ENCODE peak calls at places on chromosomes 11 and 22, in four cellular contexts. One of them, this sample, is unnamed.
A peak's percentile ranks its signal among the peaks of the same experiment; 100 is the strongest.

GRCh38 chr11:1346669-1347390 is 37.4 kb upstream of the TOLLIP start:
- DNase-seq in Karpas-422: no peak
- DNase-seq in adipocyte: no peak
- DNase-seq in astrocyte: no peak
- DNase-seq in this sample: no peak

GRCh38 chr11:12812849-12813248 is 138.6 kb downstream of the TEAD1 start:
- DNase-seq in Karpas-422: no peak
- DNase-seq in adipocyte: no peak
- DNase-seq in astrocyte: peak; percentile 36
- DNase-seq in this sample: no peak

GRCh38 chr11:2137202-2138071 is 1.8 kb downstream of the IGF2 start:
- DNase-seq in Karpas-422: no peak
- DNase-seq in adipocyte: peak; percentile 97
- DNase-seq in astrocyte: peak; percentile 18
- DNase-seq in this sample: peak; percentile 20

GRCh38 chr11:27701262-27702105 is 1.2 kb upstream of the BDNF start:
- DNase-seq in Karpas-422: peak; percentile 75
- DNase-seq in adipocyte: peak; percentile 91
- DNase-seq in astrocyte: peak; percentile 74
- DNase-seq in this sample: no peak

GRCh38 chr11:2772544-2773031 is 72.8 kb upstream of the KCNQ1OT1 start:
- DNase-seq in Karpas-422: no peak
- DNase-seq in adipocyte: peak; percentile 28
- DNase-seq in astrocyte: peak; percentile 60
- DNase-seq in this sample: peak; percentile 86

GRCh38 chr11:101049123-101049522 is 80.5 kb downstream of the PGR start:
- DNase-seq in Karpas-422: no peak
- DNase-seq in adipocyte: peak; percentile 38
- DNase-seq in astrocyte: no peak
- DNase-seq in this sample: peak; percentile 70

GRCh38 chr11:22752908-22753310 is 76.7 kb downstream of the SVIP start:
- DNase-seq in Karpas-422: no peak
- DNase-seq in adipocyte: no peak
- DNase-seq in astrocyte: no peak
- DNase-seq in this sample: no peak

GRCh38 chr11:44746894-44747293 is 20.1 kb downstream of the TSPAN18 start:
- DNase-seq in Karpas-422: no peak
- DNase-seq in adipocyte: no peak
- DNase-seq in astrocyte: no peak
- DNase-seq in this sample: no peak

GRCh38 chr22:21623402-21623970 is 6.3 kb downstream of the YDJC start:
- DNase-seq in Karpas-422: no peak
- DNase-seq in adipocyte: no peak
- DNase-seq in astrocyte: no peak
- DNase-seq in this sample: no peak

GRCh38 chr11:79078999-79079398 is 361.8 kb downstream of the TENM4 start:
- DNase-seq in Karpas-422: no peak
- DNase-seq in adipocyte: no peak
- DNase-seq in astrocyte: no peak
- DNase-seq in this sample: no peak

GRCh38 chr11:67468509-67468834 is 579 bp downstream of the TMEM134 start:
- DNase-seq in Karpas-422: peak; percentile 77
- DNase-seq in adipocyte: no peak
- DNase-seq in astrocyte: no peak
- DNase-seq in this sample: no peak

GRCh38 chr11:57288771-57289579 is 35.8 kb downstream of the TNKS1BP1 start:
- DNase-seq in Karpas-422: no peak
- DNase-seq in adipocyte: peak; percentile 35
- DNase-seq in astrocyte: peak; percentile 91
- DNase-seq in this sample: peak; percentile 94

GRCh38 chr11:67082071-67082791 is 25.6 kb downstream of the RHOD start:
- DNase-seq in Karpas-422: no peak
- DNase-seq in adipocyte: peak; percentile 15
- DNase-seq in astrocyte: no peak
- DNase-seq in this sample: no peak

GRCh38 chr11:67252831-67253239 is 13.4 kb upstream of the GRK2 start:
- DNase-seq in Karpas-422: peak; percentile 74
- DNase-seq in adipocyte: peak; percentile 40
- DNase-seq in astrocyte: peak; percentile 14
- DNase-seq in this sample: peak; percentile 49

GRCh38 chr22:44181033-44181911 is 547 bp downstream of the PARVG start:
- DNase-seq in Karpas-422: peak; percentile 47
- DNase-seq in adipocyte: no peak
- DNase-seq in astrocyte: peak; percentile 31
- DNase-seq in this sample: no peak

GRCh38 chr11:69683764-69684333 is 8.7 kb upstream of the LTO1 start:
- DNase-seq in Karpas-422: peak; percentile 51
- DNase-seq in adipocyte: no peak
- DNase-seq in astrocyte: no peak
- DNase-seq in this sample: peak; percentile 30

GRCh38 chr11:100878474-100878873 is 191.4 kb downstream of the ARHGAP42 start:
- DNase-seq in Karpas-422: no peak
- DNase-seq in adipocyte: peak; percentile 36
- DNase-seq in astrocyte: peak; percentile 56
- DNase-seq in this sample: no peak

GRCh38 chr22:29690481-29690880 is 29.3 kb upstream of the CABP7 start:
- DNase-seq in Karpas-422: no peak
- DNase-seq in adipocyte: peak; percentile 56
- DNase-seq in astrocyte: peak; percentile 22
- DNase-seq in this sample: no peak

GRCh38 chr22:46121079-46121478 is 29.2 kb upstream of the PPARA start:
- DNase-seq in Karpas-422: no peak
- DNase-seq in adipocyte: no peak
- DNase-seq in astrocyte: no peak
- DNase-seq in this sample: no peak

GRCh38 chr22:43404673-43405385 is 7.0 kb upstream of the MPPED1 start:
- DNase-seq in Karpas-422: no peak
- DNase-seq in adipocyte: no peak
- DNase-seq in astrocyte: no peak
- DNase-seq in this sample: peak; percentile 88

GRCh38 chr22:18968011-18968749 is 32.1 kb upstream of the PRODH start:
- DNase-seq in Karpas-422: peak; percentile 45
- DNase-seq in adipocyte: peak; percentile 52
- DNase-seq in astrocyte: no peak
- DNase-seq in this sample: no peak

GRCh38 chr11:47378011-47378835 is at the start of gene SPI1:
- DNase-seq in Karpas-422: peak; percentile 96
- DNase-seq in adipocyte: no peak
- DNase-seq in astrocyte: no peak
- DNase-seq in this sample: no peak

GRCh38 chr11:10204021-10204420 is 90.0 kb downstream of the SBF2 start:
- DNase-seq in Karpas-422: peak; percentile 14
- DNase-seq in adipocyte: no peak
- DNase-seq in astrocyte: no peak
- DNase-seq in this sample: no peak

GRCh38 chr11:36235750-36236149 is 53.5 kb downstream of the COMMD9 start:
- DNase-seq in Karpas-422: no peak
- DNase-seq in adipocyte: peak; percentile 8
- DNase-seq in astrocyte: peak; percentile 13
- DNase-seq in this sample: no peak

GRCh38 chr22:49602481-49602880 is 225.2 kb downstream of the BRD1 start:
- DNase-seq in Karpas-422: no peak
- DNase-seq in adipocyte: no peak
- DNase-seq in astrocyte: no peak
- DNase-seq in this sample: no peak

GRCh38 chr11:75424396-75424795 is 8.6 kb downstream of the KLHL35 start:
- DNase-seq in Karpas-422: no peak
- DNase-seq in adipocyte: no peak
- DNase-seq in astrocyte: no peak
- DNase-seq in this sample: no peak

GRCh38 chr11:92765965-92766371 is 203.5 kb upstream of the MTNR1B start:
- DNase-seq in Karpas-422: no peak
- DNase-seq in adipocyte: no peak
- DNase-seq in astrocyte: peak; percentile 41
- DNase-seq in this sample: no peak

GRCh38 chr11:10588904-10589303 is 20.4 kb upstream of the LYVE1 start:
- DNase-seq in Karpas-422: no peak
- DNase-seq in adipocyte: peak; percentile 34
- DNase-seq in astrocyte: no peak
- DNase-seq in this sample: peak; percentile 79

GRCh38 chr22:19619144-19620009 is 94.9 kb upstream of the SEPTIN5 start:
- DNase-seq in Karpas-422: peak; percentile 96
- DNase-seq in adipocyte: no peak
- DNase-seq in astrocyte: no peak
- DNase-seq in this sample: no peak

GRCh38 chr11:66864924-66865697 is 8.2 kb downstream of the LRFN4 start:
- DNase-seq in Karpas-422: no peak
- DNase-seq in adipocyte: no peak
- DNase-seq in astrocyte: no peak
- DNase-seq in this sample: no peak

GRCh38 chr11:14499178-14499559 is 442 bp downstream of the COPB1 start:
- DNase-seq in Karpas-422: peak; percentile 64
- DNase-seq in adipocyte: peak; percentile 60
- DNase-seq in astrocyte: no peak
- DNase-seq in this sample: peak; percentile 8

GRCh38 chr11:118230088-118230487 is 5.3 kb upstream of the JAML start:
- DNase-seq in Karpas-422: no peak
- DNase-seq in adipocyte: no peak
- DNase-seq in astrocyte: no peak
- DNase-seq in this sample: no peak

GRCh38 chr11:105181100-105181499 is 41.5 kb upstream of the CARD18 start:
- DNase-seq in Karpas-422: no peak
- DNase-seq in adipocyte: peak; percentile 58
- DNase-seq in astrocyte: peak; percentile 69
- DNase-seq in this sample: peak; percentile 41

GRCh38 chr11:126407682-126408288 is 52.3 kb downstream of the ST3GAL4 start:
- DNase-seq in Karpas-422: no peak
- DNase-seq in adipocyte: no peak
- DNase-seq in astrocyte: no peak
- DNase-seq in this sample: no peak

GRCh38 chr11:126405374-126405773 is 49.9 kb downstream of the ST3GAL4 start:
- DNase-seq in Karpas-422: no peak
- DNase-seq in adipocyte: no peak
- DNase-seq in astrocyte: no peak
- DNase-seq in this sample: peak; percentile 21

GRCh38 chr11:126407101-126407521 is 51.6 kb downstream of the ST3GAL4 start:
- DNase-seq in Karpas-422: no peak
- DNase-seq in adipocyte: no peak
- DNase-seq in astrocyte: no peak
- DNase-seq in this sample: no peak

GRCh38 chr11:126405906-126406305 is 50.4 kb downstream of the ST3GAL4 start:
- DNase-seq in Karpas-422: no peak
- DNase-seq in adipocyte: no peak
- DNase-seq in astrocyte: no peak
- DNase-seq in this sample: peak; percentile 26

GRCh38 chr11:126406368-126406767 is 50.9 kb downstream of the ST3GAL4 start:
- DNase-seq in Karpas-422: no peak
- DNase-seq in adipocyte: no peak
- DNase-seq in astrocyte: no peak
- DNase-seq in this sample: no peak
- H3K9ac ChIP-seq in Karpas-422: no peak overlapping the region
- H3K9ac ChIP-seq in adipocyte: no peak overlapping the region
- H3K9ac ChIP-seq in astrocyte: no peak overlapping the region
- H3K9ac ChIP-seq in this sample: no peak overlapping the region

GRCh38 chr22:38982008-38982927 is at the start of gene APOBEC3B:
- DNase-seq in Karpas-422: peak; percentile 54
- DNase-seq in adipocyte: peak; percentile 95
- DNase-seq in astrocyte: peak; percentile 94
- DNase-seq in this sample: peak; percentile 93

GRCh38 chr22:38986629-38987028 is 4.5 kb downstream of the APOBEC3B start:
- DNase-seq in Karpas-422: no peak
- DNase-seq in adipocyte: no peak
- DNase-seq in astrocyte: no peak
- DNase-seq in this sample: no peak

GRCh38 chr22:38984224-38984623 is 2.1 kb downstream of the APOBEC3B start:
- DNase-seq in Karpas-422: peak; percentile 51
- DNase-seq in adipocyte: no peak
- DNase-seq in astrocyte: no peak
- DNase-seq in this sample: no peak

GRCh38 chr22:38981659-38982007 is 514 bp upstream of the APOBEC3B start:
- DNase-seq in Karpas-422: no peak
- DNase-seq in adipocyte: no peak
- DNase-seq in astrocyte: no peak
- DNase-seq in this sample: no peak

DNA sequence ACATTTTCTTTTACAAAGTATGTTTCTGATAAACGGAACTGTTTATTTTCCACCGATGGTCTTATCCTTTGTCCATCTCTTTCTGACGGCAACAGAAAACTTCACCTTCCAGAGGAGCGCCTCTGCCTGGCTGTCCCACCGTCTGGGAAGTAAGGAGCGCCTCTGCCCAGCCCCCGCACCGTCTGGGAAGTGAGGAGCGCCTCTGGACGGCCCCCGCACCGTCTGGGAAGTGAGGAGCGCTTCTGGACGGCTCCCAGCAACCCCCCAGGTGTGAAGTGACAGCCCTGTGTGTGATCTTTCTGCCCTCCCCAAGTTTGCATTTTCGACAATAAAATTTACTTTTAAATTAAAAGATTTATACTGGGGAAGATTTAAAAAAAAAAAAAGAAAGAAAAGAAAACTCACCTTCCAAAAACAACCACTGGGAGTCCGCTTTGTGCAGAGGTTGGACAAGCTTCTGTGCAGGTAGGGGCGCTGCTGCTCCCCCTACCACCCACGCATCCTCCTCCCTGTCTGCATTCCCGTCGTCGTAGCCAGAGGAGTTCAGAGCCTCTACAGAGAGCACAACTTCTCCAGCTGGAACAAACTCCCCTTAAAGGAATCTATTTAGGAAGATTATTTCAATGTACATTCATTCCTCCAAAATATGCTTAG is 1.0 kb upstream of the APOBEC3B start:
- DNase-seq in Karpas-422: no peak
- DNase-seq in adipocyte: peak; percentile 58
- DNase-seq in astrocyte: peak; percentile 50
- DNase-seq in this sample: peak; percentile 63
- H3K9ac ChIP-seq in Karpas-422: no peak overlapping the region
- H3K9ac ChIP-seq in adipocyte: no peak overlapping the region
- H3K9ac ChIP-seq in astrocyte: peak overlapping the region; percentile 56
- H3K9ac ChIP-seq in this sample: peak overlapping the region; percentile 58

GRCh38 chr11:17280494-17281127 is 4.1 kb downstream of the NUCB2 start:
- DNase-seq in Karpas-422: no peak
- DNase-seq in adipocyte: peak; percentile 35
- DNase-seq in astrocyte: no peak
- DNase-seq in this sample: no peak
- H3K9ac ChIP-seq in Karpas-422: no peak overlapping the region
- H3K9ac ChIP-seq in adipocyte: no peak overlapping the region
- H3K9ac ChIP-seq in astrocyte: no peak overlapping the region
- H3K9ac ChIP-seq in this sample: no peak overlapping the region

DNA sequence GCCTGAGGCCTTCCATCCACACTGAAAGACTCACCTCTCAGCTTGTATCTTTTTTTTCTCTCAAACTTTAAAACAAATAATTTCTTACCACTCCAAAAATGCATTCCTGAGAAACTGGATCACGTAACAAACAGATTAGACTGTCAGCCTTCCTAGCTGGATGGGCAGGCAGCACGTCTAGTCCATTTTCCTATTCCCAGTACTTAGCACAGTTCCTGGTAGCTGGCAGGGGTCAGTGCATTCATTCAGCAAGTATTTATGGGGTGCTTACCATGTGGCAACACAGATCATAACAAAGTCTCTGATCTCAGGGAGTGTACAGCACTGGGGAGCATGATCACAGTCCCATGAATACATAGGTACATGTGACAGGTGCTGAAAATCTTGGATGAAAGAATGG is 89.6 kb downstream of the UBASH3B start:
- DNase-seq in Karpas-422: no peak
- DNase-seq in adipocyte: no peak
- DNase-seq in astrocyte: no peak
- DNase-seq in this sample: no peak
- H3K9ac ChIP-seq in Karpas-422: no peak overlapping the region
- H3K9ac ChIP-seq in adipocyte: no peak overlapping the region
- H3K9ac ChIP-seq in astrocyte: no peak overlapping the region
- H3K9ac ChIP-seq in this sample: no peak overlapping the region

This sample was measured in mammary epithelial cell.